ENCODE peak calls at places on chromosomes 4 and X, in eight cellular contexts. One of them, this sample, is unnamed.

GRCh38 chr4:185470503-185471195 is 884 bp downstream of the CCDC110 start:
- DNase-seq in Caco-2: peak
- DNase-seq in astrocyte of the spinal cord: peak
- DNase-seq in endothelial cell: no peak
- DNase-seq in Peyer's patch: peak
- DNase-seq in AG10803: peak
- DNase-seq in BE2C: peak
- DNase-seq in GM12865: no peak
- DNase-seq in this sample: peak

GRCh38 chr4:25908491-25908901 is 5.5 kb upstream of the SMIM20 start:
- DNase-seq in Caco-2: no peak
- DNase-seq in astrocyte of the spinal cord: peak
- DNase-seq in endothelial cell: no peak
- DNase-seq in Peyer's patch: no peak
- DNase-seq in AG10803: peak
- DNase-seq in BE2C: no peak
- DNase-seq in GM12865: no peak
- DNase-seq in this sample: no peak

GRCh38 chrX:38061335-38061734 is 55.0 kb downstream of the SYTL5 start:
- DNase-seq in Caco-2: no peak
- DNase-seq in astrocyte of the spinal cord: peak
- DNase-seq in endothelial cell: no peak
- DNase-seq in Peyer's patch: no peak
- DNase-seq in AG10803: peak
- DNase-seq in BE2C: no peak
- DNase-seq in GM12865: no peak
- DNase-seq in this sample: no peak

GRCh38 chrX:149374751-149375150 is 130.4 kb downstream of the IDS start:
- DNase-seq in Caco-2: no peak
- DNase-seq in astrocyte of the spinal cord: peak
- DNase-seq in endothelial cell: no peak
- DNase-seq in Peyer's patch: no peak
- DNase-seq in AG10803: peak
- DNase-seq in BE2C: no peak
- DNase-seq in GM12865: no peak
- DNase-seq in this sample: no peak

GRCh38 chr4:7068883-7069282 is 1.0 kb upstream of the GRPEL1 start:
- DNase-seq in Caco-2: no peak
- DNase-seq in astrocyte of the spinal cord: peak
- DNase-seq in endothelial cell: no peak
- DNase-seq in Peyer's patch: no peak
- DNase-seq in AG10803: no peak
- DNase-seq in BE2C: no peak
- DNase-seq in GM12865: no peak
- DNase-seq in this sample: no peak

GRCh38 chr4:82705881-82706280 is 92.7 kb downstream of the SCD5 start:
- DNase-seq in Caco-2: no peak
- DNase-seq in astrocyte of the spinal cord: no peak
- DNase-seq in endothelial cell: no peak
- DNase-seq in Peyer's patch: no peak
- DNase-seq in AG10803: no peak
- DNase-seq in BE2C: no peak
- DNase-seq in GM12865: no peak
- DNase-seq in this sample: no peak

GRCh38 chr4:140309124-140309870 is 64.1 kb upstream of the SCOC start:
- DNase-seq in Caco-2: no peak
- DNase-seq in astrocyte of the spinal cord: peak
- DNase-seq in endothelial cell: no peak
- DNase-seq in Peyer's patch: no peak
- DNase-seq in AG10803: peak
- DNase-seq in BE2C: no peak
- DNase-seq in GM12865: no peak
- DNase-seq in this sample: no peak

GRCh38 chr4:783133-783541 is 42.8 kb downstream of the CPLX1 start:
- DNase-seq in Caco-2: peak
- DNase-seq in astrocyte of the spinal cord: no peak
- DNase-seq in endothelial cell: no peak
- DNase-seq in Peyer's patch: no peak
- DNase-seq in AG10803: no peak
- DNase-seq in BE2C: no peak
- DNase-seq in GM12865: no peak
- DNase-seq in this sample: no peak

GRCh38 chr4:153452661-153453378 is 13.3 kb upstream of the TMEM131L start:
- DNase-seq in Caco-2: no peak
- DNase-seq in astrocyte of the spinal cord: no peak
- DNase-seq in endothelial cell: no peak
- DNase-seq in Peyer's patch: no peak
- DNase-seq in AG10803: no peak
- DNase-seq in BE2C: no peak
- DNase-seq in GM12865: no peak
- DNase-seq in this sample: no peak

GRCh38 chrX:39012561-39013209 is 211.4 kb downstream of the MID1IP1 start:
- DNase-seq in Caco-2: no peak
- DNase-seq in astrocyte of the spinal cord: no peak
- DNase-seq in endothelial cell: no peak
- DNase-seq in Peyer's patch: no peak
- DNase-seq in AG10803: peak
- DNase-seq in BE2C: no peak
- DNase-seq in GM12865: no peak
- DNase-seq in this sample: no peak

GRCh38 chr4:156545003-156545785 is 426.4 kb downstream of the PDGFC start:
- DNase-seq in Caco-2: no peak
- DNase-seq in astrocyte of the spinal cord: peak
- DNase-seq in endothelial cell: no peak
- DNase-seq in Peyer's patch: no peak
- DNase-seq in AG10803: peak
- DNase-seq in BE2C: no peak
- DNase-seq in GM12865: no peak
- DNase-seq in this sample: no peak

GRCh38 chrX:68659385-68659784 is 11.9 kb downstream of the STARD8 start:
- DNase-seq in Caco-2: no peak
- DNase-seq in astrocyte of the spinal cord: peak
- DNase-seq in endothelial cell: no peak
- DNase-seq in Peyer's patch: no peak
- DNase-seq in AG10803: no peak
- DNase-seq in BE2C: no peak
- DNase-seq in GM12865: no peak
- DNase-seq in this sample: no peak

GRCh38 chr4:2290974-2291704 is 29.2 kb upstream of the MXD4 start:
- DNase-seq in Caco-2: no peak
- DNase-seq in astrocyte of the spinal cord: no peak
- DNase-seq in endothelial cell: no peak
- DNase-seq in Peyer's patch: peak
- DNase-seq in AG10803: no peak
- DNase-seq in BE2C: peak
- DNase-seq in GM12865: peak
- DNase-seq in this sample: peak

GRCh38 chrX:16465081-16465876 is 184.7 kb upstream of the S100G start:
- DNase-seq in Caco-2: no peak
- DNase-seq in astrocyte of the spinal cord: peak
- DNase-seq in endothelial cell: no peak
- DNase-seq in Peyer's patch: no peak
- DNase-seq in AG10803: peak
- DNase-seq in BE2C: no peak
- DNase-seq in GM12865: no peak
- DNase-seq in this sample: no peak

GRCh38 chrX:16466640-16467432 is 183.1 kb upstream of the S100G start:
- DNase-seq in Caco-2: no peak
- DNase-seq in astrocyte of the spinal cord: peak
- DNase-seq in endothelial cell: no peak
- DNase-seq in Peyer's patch: no peak
- DNase-seq in AG10803: peak
- DNase-seq in BE2C: no peak
- DNase-seq in GM12865: no peak
- DNase-seq in this sample: no peak

GRCh38 chrX:16474511-16474910 is 175.4 kb upstream of the S100G start:
- DNase-seq in Caco-2: no peak
- DNase-seq in astrocyte of the spinal cord: no peak
- DNase-seq in endothelial cell: no peak
- DNase-seq in Peyer's patch: no peak
- DNase-seq in AG10803: no peak
- DNase-seq in BE2C: no peak
- DNase-seq in GM12865: no peak
- DNase-seq in this sample: no peak

GRCh38 chrX:16472345-16472744 is 177.6 kb upstream of the S100G start:
- DNase-seq in Caco-2: no peak
- DNase-seq in astrocyte of the spinal cord: no peak
- DNase-seq in endothelial cell: no peak
- DNase-seq in Peyer's patch: no peak
- DNase-seq in AG10803: no peak
- DNase-seq in BE2C: no peak
- DNase-seq in GM12865: no peak
- DNase-seq in this sample: no peak

GRCh38 chrX:16469870-16470269 is 180.1 kb upstream of the S100G start:
- DNase-seq in Caco-2: no peak
- DNase-seq in astrocyte of the spinal cord: no peak
- DNase-seq in endothelial cell: no peak
- DNase-seq in Peyer's patch: no peak
- DNase-seq in AG10803: no peak
- DNase-seq in BE2C: no peak
- DNase-seq in GM12865: peak
- DNase-seq in this sample: no peak
- TF ChIP-seq CTCF in Caco-2: peak
- TF ChIP-seq CTCF in astrocyte of the spinal cord: peak
- TF ChIP-seq CTCF in endothelial cell: no peak
- TF ChIP-seq CTCF in Peyer's patch: no peak
- TF ChIP-seq CTCF in AG10803: no peak
- TF ChIP-seq CTCF in BE2C: no peak
- TF ChIP-seq CTCF in GM12865: peak
- TF ChIP-seq CTCF in this sample: no peak

GRCh38 chr4:131091896-131092295 is 1995.9 kb downstream of the C4orf33 start:
- DNase-seq in Caco-2: no peak
- DNase-seq in astrocyte of the spinal cord: peak
- DNase-seq in endothelial cell: no peak
- DNase-seq in Peyer's patch: no peak
- DNase-seq in AG10803: no peak
- DNase-seq in BE2C: no peak
- DNase-seq in GM12865: peak
- DNase-seq in this sample: no peak
- TF ChIP-seq CTCF in Caco-2: peak
- TF ChIP-seq CTCF in astrocyte of the spinal cord: peak
- TF ChIP-seq CTCF in endothelial cell: no peak
- TF ChIP-seq CTCF in Peyer's patch: no peak
- TF ChIP-seq CTCF in AG10803: peak
- TF ChIP-seq CTCF in BE2C: peak
- TF ChIP-seq CTCF in GM12865: peak
- TF ChIP-seq CTCF in this sample: peak

GRCh38 chrX:12701625-12702024 is 89.6 kb upstream of the PRPS2 start:
- DNase-seq in Caco-2: peak
- DNase-seq in astrocyte of the spinal cord: peak
- DNase-seq in endothelial cell: peak
- DNase-seq in Peyer's patch: peak
- DNase-seq in AG10803: peak
- DNase-seq in BE2C: peak
- DNase-seq in GM12865: peak
- DNase-seq in this sample: peak

GRCh38 chrX:12700745-12701144 is 90.5 kb upstream of the PRPS2 start:
- DNase-seq in Caco-2: no peak
- DNase-seq in astrocyte of the spinal cord: no peak
- DNase-seq in endothelial cell: no peak
- DNase-seq in Peyer's patch: no peak
- DNase-seq in AG10803: no peak
- DNase-seq in BE2C: no peak
- DNase-seq in GM12865: no peak
- DNase-seq in this sample: no peak

GRCh38 chrX:12704706-12705105 is 86.5 kb upstream of the PRPS2 start:
- DNase-seq in Caco-2: no peak
- DNase-seq in astrocyte of the spinal cord: no peak
- DNase-seq in endothelial cell: no peak
- DNase-seq in Peyer's patch: no peak
- DNase-seq in AG10803: no peak
- DNase-seq in BE2C: no peak
- DNase-seq in GM12865: no peak
- DNase-seq in this sample: no peak

DNA sequence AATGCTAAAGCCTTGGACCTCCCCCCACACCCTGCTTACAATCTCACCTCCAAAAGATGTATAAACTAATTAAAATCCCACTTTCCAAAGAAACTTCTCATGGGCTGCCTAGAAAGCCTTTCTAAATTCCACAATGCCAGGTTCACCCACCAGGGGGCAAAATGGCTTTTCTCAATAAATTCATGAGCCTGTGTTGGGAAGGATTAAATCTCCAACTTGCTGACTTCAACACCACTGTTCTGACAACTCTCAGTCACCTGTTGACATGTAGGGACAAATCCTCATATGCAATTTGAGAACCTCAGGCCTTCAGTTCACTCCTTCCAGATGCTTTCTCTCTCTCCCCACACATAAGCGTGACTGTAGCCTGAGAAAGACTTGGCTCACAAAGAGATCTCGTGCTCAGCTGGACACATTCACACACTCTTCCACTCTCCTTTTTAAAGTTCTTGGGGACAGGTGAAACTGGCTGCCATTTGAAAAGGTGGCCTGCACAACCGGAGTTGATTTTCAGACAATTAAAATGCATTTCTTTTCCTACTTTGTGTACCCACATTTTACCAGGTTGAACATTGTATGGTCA is 88.6 kb upstream of the PRPS2 start:
- DNase-seq in Caco-2: no peak
- DNase-seq in astrocyte of the spinal cord: no peak
- DNase-seq in endothelial cell: peak
- DNase-seq in Peyer's patch: no peak
- DNase-seq in AG10803: no peak
- DNase-seq in BE2C: peak
- DNase-seq in GM12865: peak
- DNase-seq in this sample: no peak
- TF ChIP-seq CTCF in Caco-2: peak
- TF ChIP-seq CTCF in astrocyte of the spinal cord: peak
- TF ChIP-seq CTCF in endothelial cell: peak
- TF ChIP-seq CTCF in Peyer's patch: no peak
- TF ChIP-seq CTCF in AG10803: peak
- TF ChIP-seq CTCF in BE2C: peak
- TF ChIP-seq CTCF in GM12865: peak
- TF ChIP-seq CTCF in this sample: no peak

DNA sequence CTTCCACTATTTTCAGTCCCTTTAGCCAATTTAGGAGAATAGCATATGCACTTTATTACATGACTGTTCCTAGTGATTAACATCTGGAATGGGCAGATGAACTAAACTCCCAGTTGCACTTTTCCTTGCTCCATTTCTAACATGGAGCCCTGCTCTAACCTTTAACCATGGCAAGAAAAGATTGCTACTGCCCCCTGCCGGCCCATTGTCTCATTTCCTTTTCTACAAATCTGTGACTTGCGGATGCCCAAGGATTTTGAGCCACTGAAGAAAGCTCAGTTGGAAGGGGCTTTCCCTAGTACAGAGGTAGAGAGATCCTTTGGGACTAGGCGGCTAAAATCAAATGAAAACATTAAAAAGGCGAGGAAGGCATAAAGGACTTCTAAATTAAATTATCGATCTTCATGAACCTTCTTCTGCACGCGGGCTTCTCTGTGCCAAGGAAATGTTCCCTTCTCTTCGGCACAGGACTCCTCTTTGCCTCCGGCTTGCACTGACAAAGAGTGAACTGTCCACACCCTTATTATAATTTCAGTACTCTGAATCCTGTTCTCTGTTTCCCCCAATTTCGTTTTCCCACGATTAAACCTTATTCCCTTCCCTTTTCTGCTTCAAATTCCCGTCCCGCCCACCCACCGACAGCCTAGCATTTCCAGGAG is 578 bp upstream of the GLRA2 start:
- DNase-seq in Caco-2: peak
- DNase-seq in astrocyte of the spinal cord: peak
- DNase-seq in endothelial cell: peak
- DNase-seq in Peyer's patch: peak
- DNase-seq in AG10803: peak
- DNase-seq in BE2C: peak
- DNase-seq in GM12865: peak
- DNase-seq in this sample: peak
- TF ChIP-seq CTCF in Caco-2: peak
- TF ChIP-seq CTCF in astrocyte of the spinal cord: peak
- TF ChIP-seq CTCF in endothelial cell: peak
- TF ChIP-seq CTCF in Peyer's patch: no peak
- TF ChIP-seq CTCF in AG10803: peak
- TF ChIP-seq CTCF in BE2C: peak
- TF ChIP-seq CTCF in GM12865: peak
- TF ChIP-seq CTCF in this sample: peak